ENCODE peak calls at places on chromosomes 16 and 17, in seven cellular contexts. K is iPS-NIHi11, J is GM23248, C is DMS153, D is HTR-8/SVneo, F is kidney epithelial cell, G is germinal center. M is an unnamed sample.

GRCh38 chr16:57824880-57825279 is 22.6 kb upstream of the KIFC3 start:
- DNase-seq in K (peak; percentile 64), J (no peak), C (no peak), D (no peak), F (no peak), G (no peak), M (no peak)

GRCh38 chr17:7440823-7441174 is 1.5 kb downstream of the FGF11 start:
- DNase-seq in K (no peak), J (peak; percentile 52), C (no peak), D (peak; percentile 41), F (no peak), G (no peak), M (no peak)

GRCh38 chr17:20300399-20301037 is 166.8 kb downstream of the LGALS9B start:
- DNase-seq in K (no peak), J (peak; percentile 83), C (no peak), D (no peak), F (no peak), G (no peak), M (no peak)

GRCh38 chr16:26673011-26673410 is 393.7 kb upstream of the C16orf82 start:
- DNase-seq in K (no peak), J (no peak), C (no peak), D (no peak), F (no peak), G (no peak), M (no peak)

GRCh38 chr16:49855280-49855821 is 561 bp downstream of the ZNF423 start:
- DNase-seq in K (peak; percentile 72), J (peak; percentile 68), C (no peak), D (no peak), F (no peak), G (peak; percentile 70), M (peak; percentile 89)

GRCh38 chr16:22397459-22397858 is 23.0 kb upstream of the CDR2 start:
- DNase-seq in K (no peak), J (peak; percentile 93), C (no peak), D (peak; percentile 53), F (peak; percentile 88), G (no peak), M (no peak)

GRCh38 chr17:46850688-46851028 is 725 bp upstream of the WNT9B start:
- DNase-seq in K (no peak), J (no peak), C (no peak), D (no peak), F (no peak), G (no peak), M (no peak)

GRCh38 chr16:50535506-50536257 is 12.5 kb upstream of the NKD1 start:
- DNase-seq in K (no peak), J (no peak), C (no peak), D (no peak), F (no peak), G (no peak), M (no peak)

GRCh38 chr17:48153711-48154642 is 46.4 kb downstream of the SNX11 start:
- DNase-seq in K (peak; percentile 68), J (peak; percentile 72), C (peak; percentile 68), D (peak; percentile 64), F (no peak), G (no peak), M (peak; percentile 11)

GRCh38 chr16:87789437-87790277 is 23.9 kb upstream of the KLHDC4 start:
- DNase-seq in K (no peak), J (peak; percentile 91), C (no peak), D (peak; percentile 81), F (peak; percentile 59), G (no peak), M (no peak)

GRCh38 chr16:74322301-74322710 is 25.7 kb downstream of the PSMD7 start:
- DNase-seq in K (no peak), J (no peak), C (no peak), D (no peak), F (no peak), G (no peak), M (no peak)

GRCh38 chr16:77387810-77388209 is 47.0 kb downstream of the ADAMTS18 start:
- DNase-seq in K (peak; percentile 38), J (no peak), C (peak; percentile 54), D (no peak), F (no peak), G (no peak), M (no peak)

GRCh38 chr17:44314869-44315661 is 6.7 kb downstream of the RUNDC3A start:
- DNase-seq in K (peak; percentile 81), J (peak; percentile 70), C (peak; percentile 40), D (peak; percentile 63), F (no peak), G (peak; percentile 62), M (peak; percentile 42)

GRCh38 chr16:49608801-49609200 is 235.2 kb downstream of the C16orf78 start:
- DNase-seq in K (no peak), J (peak; percentile 69), C (no peak), D (no peak), F (no peak), G (no peak), M (no peak)

M was measured in DND-41.